ENCODE peak calls at places on chromosomes 6 and 20, in eight cellular contexts. U, W, N, D, T, B, E and V are unnamed samples.

GRCh38 chr20:49798718-49799117 is 13.9 kb upstream of the SLC9A8 start:
- DNase-seq in W (no peak), U (no peak), D (no peak), B (no peak), T (no peak), E (no peak), N (no peak), V (no peak)

GRCh38 chr20:38203337-38204003 is 38.4 kb upstream of the TGM2 start:
- DNase-seq in N (no peak), E (no peak), W (no peak), U (no peak), D (no peak), B (no peak), T (no peak), V (no peak)

GRCh38 chr20:63740070-63740500 is 509 bp downstream of the SLC2A4RG start:
- DNase-seq in W (peak), D (peak), N (peak), E (peak), T (no peak), B (peak), U (no peak), V (no peak)

GRCh38 chr20:44166477-44166876 is 20.5 kb downstream of the JPH2 start:
- DNase-seq in W (no peak), T (peak), D (no peak), E (peak), N (no peak), B (peak), U (no peak), V (no peak)

GRCh38 chr6:30158475-30159025 is 2.5 kb downstream of the TRIM10 start:
- DNase-seq in D (no peak), E (no peak), W (no peak), B (no peak), U (no peak), T (no peak), N (no peak), V (no peak)

GRCh38 chr20:20520776-20521175 is 152.9 kb downstream of the INSM1 start:
- DNase-seq in U (no peak), E (peak), B (peak), N (no peak), W (no peak), D (no peak), T (peak), V (no peak)

GRCh38 chr20:8568068-8568467 is 436.0 kb downstream of the PLCB1 start:
- DNase-seq in E (peak), T (no peak), W (no peak), N (no peak), U (no peak), B (peak), D (no peak), V (no peak)

GRCh38 chr20:6806291-6806690 is 38.8 kb downstream of the BMP2 start:
- DNase-seq in W (no peak), B (no peak), E (no peak), N (no peak), D (no peak), T (no peak), U (no peak), V (no peak)

GRCh38 chr20:14495066-14495465 is 157.7 kb upstream of the FLRT3 start:
- DNase-seq in U (no peak), N (no peak), B (no peak), E (no peak), D (no peak), W (no peak), T (no peak), V (no peak)

GRCh38 chr6:168050225-168050796 is 28.7 kb downstream of the FRMD1 start:
- DNase-seq in D (no peak), U (no peak), W (no peak), T (no peak), E (peak), B (no peak), N (no peak), V (no peak)

GRCh38 chr20:60584221-60584620 is 626.0 kb downstream of the CDH26 start:
- DNase-seq in B (no peak), U (no peak), D (no peak), N (no peak), T (no peak), W (no peak), E (no peak), V (no peak)

GRCh38 chr6:24126586-24127192 is 674 bp downstream of the NRSN1 start:
- DNase-seq in D (peak), B (peak), N (no peak), T (peak), U (no peak), E (peak), W (peak), V (peak)

GRCh38 chr6:13398421-13398994 is 70.2 kb upstream of the TBC1D7 start:
- DNase-seq in B (no peak), D (no peak), U (no peak), W (no peak), T (no peak), N (no peak), E (no peak), V (peak)

GRCh38 chr6:3805448-3806123 is 43.6 kb upstream of the FAM50B start:
- DNase-seq in E (peak), D (no peak), W (no peak), U (no peak), B (no peak), T (peak), N (no peak), V (no peak)

GRCh38 chr6:117078624-117079023 is 186.7 kb upstream of the VGLL2 start:
- DNase-seq in N (no peak), U (no peak), D (no peak), W (no peak), E (no peak), T (no peak), B (no peak), V (no peak)

GRCh38 chr6:7881765-7882500 is 28.7 kb downstream of the TXNDC5 start:
- DNase-seq in N (no peak), T (no peak), E (no peak), W (no peak), D (no peak), U (no peak), B (no peak), V (no peak)

GRCh38 chr20:57444394-57445048 is 53.3 kb downstream of the RBM38 start:
- DNase-seq in D (no peak), U (no peak), N (no peak), B (no peak), T (no peak), E (no peak), W (no peak), V (no peak)

GRCh38 chr20:23314714-23315498 is 35.7 kb upstream of the NXT1 start:
- DNase-seq in W (no peak), T (no peak), D (no peak), B (no peak), E (no peak), U (no peak), N (no peak), V (no peak)

GRCh38 chr20:32354592-32355416 is 3.3 kb upstream of the ASXL1 start:
- DNase-seq in T (peak), B (peak), U (no peak), E (peak), D (no peak), N (no peak), W (peak), V (no peak)

GRCh38 chr6:147287869-147288271 is 83.7 kb downstream of the STXBP5 start:
- DNase-seq in W (no peak), B (peak), U (no peak), T (peak), D (no peak), E (peak), N (no peak), V (no peak)

GRCh38 chr6:25342784-25343183 is 63.6 kb downstream of the CARMIL1 start:
- DNase-seq in N (no peak), W (no peak), T (peak), E (peak), B (peak), D (no peak), U (no peak), V (no peak)

GRCh38 chr20:50831605-50832004 is 36.7 kb downstream of the BCAS4 start:
- DNase-seq in W (no peak), D (no peak), B (no peak), N (no peak), E (no peak), U (no peak), T (no peak), V (no peak)

GRCh38 chr6:34528996-34529664 is 27.0 kb downstream of the SPDEF start:
- DNase-seq in B (no peak), W (no peak), N (no peak), T (no peak), U (no peak), D (no peak), E (no peak), V (no peak)

GRCh38 chr6:141667580-141668309 is 465.0 kb upstream of the GJE1 start:
- DNase-seq in N (no peak), U (no peak), D (no peak), E (peak), B (peak), T (peak), W (no peak), V (no peak)

GRCh38 chr6:142885182-142885867 is 59.7 kb downstream of the HIVEP2 start:
- DNase-seq in B (peak), T (peak), W (peak), D (peak), U (no peak), E (peak), N (peak), V (no peak)

GRCh38 chr6:111727798-111728197 is 122.1 kb upstream of the TRAF3IP2 start:
- DNase-seq in E (peak), D (no peak), T (no peak), U (no peak), W (no peak), N (no peak), B (peak), V (no peak)

GRCh38 chr6:169490830-169491229 is 211.0 kb downstream of the WDR27 start:
- DNase-seq in E (peak), U (no peak), W (no peak), D (no peak), B (peak), N (no peak), T (peak), V (no peak)

GRCh38 chr20:32742322-32743236 is 688 bp downstream of the COMMD7 start:
- DNase-seq in U (no peak), D (no peak), E (no peak), B (no peak), N (no peak), T (no peak), W (no peak), V (no peak)

GRCh38 chr20:38645318-38645717 is 43.7 kb downstream of the ARHGAP40 start:
- DNase-seq in E (no peak), D (no peak), B (no peak), T (no peak), N (no peak), U (no peak), W (peak), V (no peak)

GRCh38 chr20:58965270-58966064 is 15.6 kb upstream of the NELFCD start:
- DNase-seq in N (no peak), D (no peak), W (no peak), U (no peak), B (no peak), T (no peak), E (no peak), V (no peak)

GRCh38 chr20:58967652-58968429 is 13.2 kb upstream of the NELFCD start:
- DNase-seq in B (no peak), U (no peak), W (no peak), E (no peak), N (no peak), D (no peak), T (no peak), V (no peak)

GRCh38 chr20:58959652-58960051 is 21.4 kb upstream of the NELFCD start:
- DNase-seq in U (no peak), B (no peak), D (no peak), W (no peak), T (no peak), N (no peak), E (peak), V (no peak)

GRCh38 chr20:58963060-58963584 is 17.9 kb upstream of the NELFCD start:
- DNase-seq in U (no peak), E (peak), T (no peak), D (no peak), W (no peak), B (no peak), N (no peak), V (no peak)
- TF ChIP-seq CTCF in U (no peak), E (no peak), T (no peak), D (peak), W (no peak), B (no peak), N (no peak), V (peak)

GRCh38 chr6:36724514-36725385 is 27.1 kb downstream of the RAB44 start:
- DNase-seq in U (peak), T (peak), D (peak), E (peak), N (no peak), B (peak), W (peak), V (peak)
- TF ChIP-seq CTCF in U (peak), T (peak), D (peak), E (peak), N (no peak), B (peak), W (peak), V (peak)

DNA sequence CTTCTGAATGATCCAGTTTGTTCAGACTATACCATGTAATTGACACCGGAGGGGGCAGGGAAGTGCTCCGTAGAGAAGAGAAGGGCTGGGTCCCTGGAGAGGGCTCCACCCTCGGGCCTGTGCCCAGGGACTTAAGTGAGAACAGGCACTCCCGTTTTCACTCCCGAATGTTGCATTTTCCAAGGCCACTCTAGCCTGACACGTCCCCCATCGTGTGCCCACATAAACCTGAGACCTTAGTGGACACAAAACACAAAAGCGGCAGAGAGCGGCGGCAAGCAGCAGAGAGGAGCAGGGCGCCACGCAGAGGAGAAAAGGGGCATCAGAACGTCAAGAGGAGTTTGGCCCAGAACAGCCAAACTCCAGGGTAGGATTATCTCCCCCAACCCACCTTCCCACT is 1405.1 kb downstream of the GRIK2 start:
- DNase-seq in N (no peak), D (peak), B (no peak), T (no peak), W (no peak), E (no peak), U (no peak), V (peak)
- TF ChIP-seq CTCF in N (no peak), D (no peak), B (no peak), T (no peak), W (no peak), E (no peak), U (no peak), V (peak)

GRCh38 chr6:122180132-122180531 is 219.3 kb upstream of the HSF2 start:
- DNase-seq in T (no peak), E (peak), N (no peak), D (no peak), U (no peak), W (no peak), B (peak), V (no peak)

GRCh38 chr6:122187186-122187585 is 212.3 kb upstream of the HSF2 start:
- DNase-seq in U (no peak), D (no peak), T (no peak), W (no peak), B (no peak), E (no peak), N (no peak), V (no peak)

GRCh38 chr6:122178988-122179387 is 220.5 kb upstream of the HSF2 start:
- DNase-seq in W (no peak), U (no peak), E (no peak), B (no peak), D (no peak), T (no peak), N (no peak), V (no peak)

GRCh38 chr6:122184260-122184934 is 215.1 kb upstream of the HSF2 start:
- DNase-seq in U (no peak), W (no peak), B (peak), E (peak), D (no peak), N (no peak), T (peak), V (no peak)
- TF ChIP-seq CTCF in U (no peak), W (no peak), B (peak), E (peak), D (no peak), N (no peak), T (peak), V (peak)

GRCh38 chr6:40398034-40398679 is 189.0 kb downstream of the LRFN2 start:
- DNase-seq in D (no peak), U (no peak), N (no peak), B (no peak), E (no peak), T (no peak), W (no peak), V (no peak)

GRCh38 chr6:40400738-40401137 is 186.4 kb downstream of the LRFN2 start:
- DNase-seq in U (no peak), E (no peak), W (no peak), B (no peak), N (no peak), T (no peak), D (no peak), V (no peak)

GRCh38 chr6:40399888-40400468 is 187.2 kb downstream of the LRFN2 start:
- DNase-seq in E (no peak), D (no peak), N (no peak), T (no peak), U (no peak), B (no peak), W (no peak), V (no peak)

GRCh38 chr6:40397287-40398033 is 189.7 kb downstream of the LRFN2 start:
- DNase-seq in N (no peak), T (no peak), U (no peak), B (no peak), W (no peak), E (no peak), D (no peak), V (no peak)

GRCh38 chr6:40398810-40399477 is 188.2 kb downstream of the LRFN2 start:
- DNase-seq in D (no peak), U (no peak), B (no peak), W (no peak), E (no peak), T (no peak), N (no peak), V (no peak)
- TF ChIP-seq CTCF in D (no peak), U (no peak), B (no peak), W (no peak), E (no peak), T (no peak), N (no peak), V (no peak)

GRCh38 chr6:43386492-43386891 is 17.0 kb upstream of the ZNF318 start:
- DNase-seq in D (no peak), W (peak), U (no peak), T (no peak), E (no peak), N (no peak), B (peak), V (no peak)
- TF ChIP-seq CTCF in D (no peak), W (peak), U (no peak), T (peak), E (no peak), N (no peak), B (no peak), V (peak)

GRCh38 chr6:132669690-132670291 is 10.8 kb upstream of the TAAR1 start:
- DNase-seq in W (peak), N (no peak), U (no peak), T (peak), B (peak), D (no peak), E (peak), V (no peak)
- TF ChIP-seq CTCF in W (peak), N (peak), U (peak), T (peak), B (peak), D (peak), E (peak), V (peak)